ENCODE peak calls at places on chromosomes 7 and 10, in six cellular contexts. R is heart right ventricle, D is upper lobe of right lung, F is right lobe of liver, C is left lung, M is HCT116. Y is an unnamed sample.

GRCh38 chr7:99142727-99143521 is 984 bp downstream of the SMURF1 start:
- DNase-seq in D (peak; percentile 98), M (peak; percentile 78), F (peak; percentile 94), R (peak; percentile 94), C (peak; percentile 96), Y (peak; percentile 94)

GRCh38 chr10:133528296-133528844 is 1.2 kb downstream of the CYP2E1 start:
- DNase-seq in R (no peak), D (no peak), F (no peak), C (no peak), M (no peak), Y (no peak)

GRCh38 chr7:103592187-103592586 is 146.2 kb upstream of the SLC26A5 start:
- DNase-seq in R (no peak), F (no peak), D (no peak), C (no peak), M (no peak), Y (no peak)

GRCh38 chr7:85135931-85136330 is 50.9 kb downstream of the SEMA3D start:
- DNase-seq in C (no peak), R (no peak), M (no peak), D (no peak), F (no peak), Y (no peak)

GRCh38 chr10:32413513-32413912 is 32.4 kb upstream of the CCDC7 start:
- DNase-seq in C (no peak), F (no peak), D (no peak), M (peak; percentile 76), R (no peak), Y (no peak)

GRCh38 chr7:40531946-40532345 is 397.1 kb downstream of the SUGCT start:
- DNase-seq in M (no peak), F (no peak), C (no peak), D (no peak), R (no peak), Y (no peak)

GRCh38 chr10:110764378-110764777 is 107.3 kb upstream of the PDCD4 start:
- DNase-seq in D (no peak), M (no peak), R (peak; percentile 75), F (no peak), C (peak; percentile 71), Y (no peak)

GRCh38 chr7:88095-88926 is 104.1 kb upstream of the FAM20C start:
- DNase-seq in M (no peak), D (no peak), F (no peak), R (no peak), C (no peak), Y (no peak)

GRCh38 chr7:75955293-75955938 is 39.0 kb downstream of the TMEM120A start:
- DNase-seq in C (peak; percentile 72), R (no peak), D (no peak), F (no peak), M (no peak), Y (no peak)

GRCh38 chr7:28378574-28379149 is 33.7 kb upstream of the CREB5 start:
- DNase-seq in F (no peak), D (no peak), C (no peak), R (no peak), M (no peak), Y (no peak)

GRCh38 chr10:77513783-77514331 is 123.8 kb downstream of the KCNMA1 start:
- DNase-seq in R (peak; percentile 18), M (peak; percentile 74), D (no peak), C (no peak), F (peak; percentile 56), Y (peak; percentile 73)

GRCh38 chr10:61795551-61795950 is 105.9 kb upstream of the ARID5B start:
- DNase-seq in C (no peak), F (no peak), M (no peak), D (no peak), R (no peak), Y (no peak)

GRCh38 chr10:102384606-102385429 is 10.7 kb upstream of the NFKB2 start:
- DNase-seq in R (no peak), C (no peak), F (no peak), M (no peak), D (no peak), Y (no peak)

GRCh38 chr10:36256905-36257304 is 614.8 kb upstream of the FZD8 start:
- DNase-seq in R (no peak), C (no peak), F (no peak), M (no peak), D (no peak), Y (no peak)

GRCh38 chr10:82660983-82661382 is 786.0 kb downstream of the NRG3 start:
- DNase-seq in M (no peak), C (no peak), F (no peak), D (no peak), R (no peak), Y (no peak)

GRCh38 chr7:139060838-139061237 is 25.0 kb upstream of the ZC3HAV1L start:
- DNase-seq in R (no peak), M (no peak), F (no peak), D (no peak), C (no peak), Y (no peak)

GRCh38 chr10:122468923-122469781 is 7.8 kb downstream of the HTRA1 start:
- DNase-seq in F (no peak), M (peak; percentile 41), C (no peak), R (no peak), D (no peak), Y (peak; percentile 76)

GRCh38 chr7:77482015-77482414 is 55.1 kb upstream of the PTPN12 start:
- DNase-seq in C (no peak), R (no peak), F (peak; percentile 25), D (no peak), M (no peak), Y (no peak)

DNA sequence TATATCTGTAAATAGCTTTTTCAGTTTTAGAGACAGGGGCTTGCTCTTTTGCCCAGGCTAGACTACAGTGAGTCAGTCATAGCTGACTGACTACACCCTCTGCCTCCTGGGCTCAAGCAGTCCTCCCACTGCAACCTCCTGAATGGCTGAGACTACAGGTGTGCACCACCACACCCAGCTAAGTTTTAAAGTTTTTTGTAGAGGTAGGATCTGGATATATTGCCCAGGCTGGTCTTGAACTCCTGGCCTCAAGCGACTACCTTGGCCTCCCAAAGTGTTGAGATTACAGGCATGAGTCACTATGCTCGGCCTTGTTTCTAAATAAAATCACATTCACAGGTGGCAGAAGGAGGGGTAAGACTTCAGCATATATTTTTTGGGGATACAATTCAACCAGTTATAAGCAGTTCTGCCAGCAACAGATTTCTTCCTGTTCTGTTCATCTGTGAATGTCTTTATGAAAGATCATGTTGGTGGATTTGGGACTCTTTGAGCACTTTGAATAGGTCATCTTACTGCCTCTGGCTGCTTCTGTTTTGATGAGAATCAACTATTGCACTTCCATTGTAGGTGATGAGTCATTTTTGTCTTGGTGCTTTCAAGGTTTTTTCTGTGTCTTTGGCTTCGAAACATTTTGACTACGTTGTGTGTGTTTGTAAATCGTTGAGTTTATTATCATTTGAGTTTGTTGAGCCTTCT is 15.7 kb downstream of the RBM33 start:
- DNase-seq in C (no peak), R (no peak), F (no peak), D (no peak), M (no peak), Y (no peak)
- H3K4me3 ChIP-seq in C (no peak overlapping the region), R (no peak overlapping the region), F (no peak overlapping the region), D (no peak overlapping the region), M (no peak overlapping the region), Y (no peak overlapping the region)

GRCh38 chr7:50775826-50776225 is 6.9 kb downstream of the GRB10 start:
- DNase-seq in D (no peak), R (no peak), M (no peak), F (no peak), C (no peak), Y (no peak)

GRCh38 chr7:50771120-50772002 is 11.3 kb downstream of the GRB10 start:
- DNase-seq in F (peak; percentile 67), C (no peak), D (no peak), M (no peak), R (no peak), Y (no peak)

GRCh38 chr7:50775231-50775630 is 7.5 kb downstream of the GRB10 start:
- DNase-seq in M (no peak), F (no peak), R (no peak), D (no peak), C (no peak), Y (no peak)

GRCh38 chr7:50778189-50778588 is 4.5 kb downstream of the GRB10 start:
- DNase-seq in M (no peak), D (no peak), C (no peak), F (no peak), R (no peak), Y (no peak)

DNA sequence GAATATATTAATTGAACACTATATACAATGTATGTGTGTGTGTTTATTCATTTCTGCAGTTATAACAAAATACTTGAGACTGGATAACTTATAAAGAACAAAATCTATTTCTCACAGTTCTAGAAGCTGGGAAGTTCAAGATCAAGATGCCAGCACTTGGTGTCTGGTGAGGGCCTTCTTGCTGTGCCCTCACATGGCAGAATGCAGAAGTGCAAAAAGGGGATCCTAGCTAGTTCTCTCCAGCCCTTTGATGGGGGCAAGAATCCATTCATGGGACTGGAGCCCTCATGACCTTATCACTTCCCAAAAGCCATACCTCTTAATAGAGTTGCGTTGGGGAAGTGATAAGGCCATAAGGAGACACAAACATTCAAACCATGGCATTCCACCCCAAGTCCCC is 8.4 kb downstream of the GRB10 start:
- DNase-seq in C (no peak), D (no peak), R (no peak), F (no peak), M (no peak), Y (no peak)
- TF ChIP-seq CTCF in C (no peak), D (no peak), R (no peak), F (no peak), M (peak; percentile 16), Y (no peak)

DNA sequence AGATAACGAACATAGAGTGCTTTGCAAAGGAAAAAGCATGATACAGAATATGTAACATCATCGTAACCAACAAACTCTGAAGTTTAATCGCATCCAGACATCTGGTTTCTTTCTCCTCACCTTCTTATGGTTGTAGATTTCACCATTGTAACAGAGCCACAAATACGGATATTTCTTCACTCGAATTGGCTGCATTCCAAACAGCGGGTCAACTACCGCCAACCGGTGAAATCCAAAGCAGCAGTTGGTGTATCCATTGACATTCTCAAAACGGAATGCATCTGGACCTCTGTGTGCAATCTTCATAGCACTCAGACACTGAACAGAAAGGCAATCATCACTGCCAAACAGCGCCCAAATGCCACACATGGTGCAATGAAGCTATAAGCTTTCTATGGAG is 3.4 kb downstream of the ASNS start:
- DNase-seq in R (no peak), M (no peak), C (no peak), F (no peak), D (no peak), Y (no peak)
- H3K36me3 ChIP-seq in R (peaks cover 12% of the 10 kb centered on the region), M (peaks cover 8% of the 10 kb centered on the region), C (no peaks in the 10 kb centered on the region), F (no peaks in the 10 kb centered on the region), D (no peaks in the 10 kb centered on the region), Y (no peaks in the 10 kb centered on the region)

GRCh38 chr7:26201261-26202018 is at the start of gene CBX3:
- DNase-seq in C (peak; percentile 94), R (peak; percentile 93), M (peak; percentile 69), D (peak; percentile 94), F (peak; percentile 94), Y (peak; percentile 90)

GRCh38 chr7:26198781-26199169 is 1.8 kb downstream of the HNRNPA2B1 start:
- DNase-seq in D (no peak), M (no peak), C (no peak), F (no peak), R (no peak), Y (no peak)

GRCh38 chr7:26200444-26201260 is at the start of gene HNRNPA2B1:
- DNase-seq in C (peak; percentile 98), R (peak; percentile 97), M (peak; percentile 95), F (peak; percentile 95), D (peak; percentile 98), Y (peak; percentile 98)

GRCh38 chr7:26199301-26200112 is 1.0 kb downstream of the HNRNPA2B1 start:
- DNase-seq in C (peak; percentile 87), R (peak; percentile 73), D (peak; percentile 82), F (peak; percentile 65), M (no peak), Y (peak; percentile 74)

DNA sequence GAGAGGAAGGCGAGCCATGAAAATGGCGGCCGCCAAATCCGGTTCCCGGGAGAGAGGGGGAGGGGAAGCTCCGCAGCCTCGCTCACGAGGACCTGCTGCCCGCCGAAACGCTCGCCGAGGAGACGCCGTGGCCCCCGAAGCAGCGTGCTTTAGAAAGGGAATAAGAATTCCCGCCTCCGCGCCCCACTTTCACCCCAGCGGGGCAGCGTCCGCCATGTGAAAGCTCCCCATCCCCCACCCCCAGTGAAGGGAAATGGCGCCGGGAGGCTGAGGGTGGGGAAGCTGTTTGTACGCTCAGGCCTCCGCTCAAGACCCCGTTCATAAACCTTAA is 468 bp downstream of the HNRNPA2B1 start:
- DNase-seq in D (peak; percentile 87), F (peak; percentile 75), R (peak; percentile 84), C (peak; percentile 89), M (no peak), Y (peak; percentile 71)
- H3K4me3 ChIP-seq in D (peak overlapping the region; percentile 89), F (peak overlapping the region; percentile 88), R (peak overlapping the region; percentile 95), C (peak overlapping the region; percentile 93), M (peak overlapping the region; percentile 68), Y (peak overlapping the region; percentile 88)